ENCODE peak calls at places on chromosome 15, in seven cellular contexts. G is foreskin fibroblast; X is frontal cortex; U is SK-N-MC; Z is HS-27A; W is effector memory CD8-positive, alpha-beta T cell; D is ecto neural progenitor cell. E is an unnamed sample.

GRCh38 chr15:100777821-100778220 is 101.8 kb upstream of the ALDH1A3 start:
- DNase-seq in G (no peak), X (no peak), U (no peak), Z (no peak), W (no peak), D (no peak), E (no peak)

GRCh38 chr15:85028416-85028815 is 46.8 kb downstream of the PDE8A start:
- DNase-seq in G (no peak), X (no peak), U (no peak), Z (no peak), W (no peak), D (no peak), E (no peak)

GRCh38 chr15:74392402-74392876 is 25.0 kb upstream of the CYP11A1 start:
- DNase-seq in G (peak), X (peak), U (no peak), Z (no peak), W (no peak), D (no peak), E (no peak)

GRCh38 chr15:50163719-50164410 is 18.1 kb upstream of the SLC27A2 start:
- DNase-seq in G (no peak), X (no peak), U (no peak), Z (no peak), W (no peak), D (no peak), E (no peak)

GRCh38 chr15:85472349-85472748 is 91.9 kb downstream of the AKAP13 start:
- DNase-seq in G (no peak), X (no peak), U (no peak), Z (no peak), W (no peak), D (no peak), E (no peak)

GRCh38 chr15:68633181-68634121 is 54.7 kb downstream of the CORO2B start:
- DNase-seq in G (no peak), X (no peak), U (no peak), Z (no peak), W (no peak), D (no peak), E (no peak)

GRCh38 chr15:80081390-80081789 is 21.9 kb downstream of the ZFAND6 start:
- DNase-seq in G (no peak), X (no peak), U (no peak), Z (no peak), W (no peak), D (no peak), E (no peak)

GRCh38 chr15:29346998-29347397 is 77.4 kb upstream of the NSMCE3 start:
- DNase-seq in G (no peak), X (no peak), U (no peak), Z (no peak), W (no peak), D (no peak), E (no peak)

GRCh38 chr15:40772014-40772413 is 2.2 kb downstream of the C15orf62 start:
- DNase-seq in G (no peak), X (no peak), U (no peak), Z (no peak), W (no peak), D (no peak), E (no peak)

GRCh38 chr15:60476713-60477112 is 2.2 kb downstream of the ICE2 start:
- DNase-seq in G (no peak), X (no peak), U (no peak), Z (no peak), W (no peak), D (no peak), E (no peak)

GRCh38 chr15:68783226-68784054 is 37.3 kb downstream of the ANP32A start:
- DNase-seq in G (no peak), X (no peak), U (no peak), Z (no peak), W (peak), D (peak), E (peak)

GRCh38 chr15:80595391-80595790 is 99.7 kb upstream of the ABHD17C start:
- DNase-seq in G (no peak), X (no peak), U (no peak), Z (no peak), W (no peak), D (no peak), E (no peak)

GRCh38 chr15:96124436-96124835 is 206.1 kb upstream of the NR2F2 start:
- DNase-seq in G (no peak), X (no peak), U (no peak), Z (no peak), W (no peak), D (no peak), E (no peak)

E was measured in 8988T.